ENCODE peak calls at places on chromosomes 6 and 20, in seven cellular contexts. One of them, this sample, is unnamed.

GRCh38 chr20:43558412-43559146 is at the start of gene SGK2:
- DNase-seq in PC-3: peak; percentile 76
- DNase-seq in fibroblast of pulmonary artery: peak; percentile 66
- DNase-seq in PC-9: peak; percentile 53
- DNase-seq in AG04449: no peak
- DNase-seq in body of pancreas: peak; percentile 93
- DNase-seq in GM23338: no peak
- DNase-seq in this sample: peak; percentile 45

GRCh38 chr20:8837396-8837795 is 231.5 kb upstream of the PLCB4 start:
- DNase-seq in PC-3: peak; percentile 35
- DNase-seq in fibroblast of pulmonary artery: peak; percentile 71
- DNase-seq in PC-9: no peak
- DNase-seq in AG04449: peak; percentile 79
- DNase-seq in body of pancreas: no peak
- DNase-seq in GM23338: no peak
- DNase-seq in this sample: no peak

GRCh38 chr6:155628315-155628714 is 172.7 kb upstream of the NOX3 start:
- DNase-seq in PC-3: no peak
- DNase-seq in fibroblast of pulmonary artery: no peak
- DNase-seq in PC-9: no peak
- DNase-seq in AG04449: no peak
- DNase-seq in body of pancreas: no peak
- DNase-seq in GM23338: no peak
- DNase-seq in this sample: no peak

GRCh38 chr6:135267085-135267484 is 86.0 kb downstream of the MYB start:
- DNase-seq in PC-3: no peak
- DNase-seq in fibroblast of pulmonary artery: no peak
- DNase-seq in PC-9: no peak
- DNase-seq in AG04449: no peak
- DNase-seq in body of pancreas: no peak
- DNase-seq in GM23338: no peak
- DNase-seq in this sample: no peak

GRCh38 chr6:77015350-77015749 is 447.9 kb downstream of the HTR1B start:
- DNase-seq in PC-3: no peak
- DNase-seq in fibroblast of pulmonary artery: peak; percentile 54
- DNase-seq in PC-9: no peak
- DNase-seq in AG04449: peak; percentile 21
- DNase-seq in body of pancreas: no peak
- DNase-seq in GM23338: no peak
- DNase-seq in this sample: peak; percentile 45

GRCh38 chr6:40807484-40807883 is 220.3 kb upstream of the LRFN2 start:
- DNase-seq in PC-3: peak; percentile 57
- DNase-seq in fibroblast of pulmonary artery: no peak
- DNase-seq in PC-9: no peak
- DNase-seq in AG04449: no peak
- DNase-seq in body of pancreas: no peak
- DNase-seq in GM23338: no peak
- DNase-seq in this sample: no peak

GRCh38 chr20:8997720-8998119 is 71.2 kb upstream of the PLCB4 start:
- DNase-seq in PC-3: no peak
- DNase-seq in fibroblast of pulmonary artery: no peak
- DNase-seq in PC-9: no peak
- DNase-seq in AG04449: no peak
- DNase-seq in body of pancreas: no peak
- DNase-seq in GM23338: peak; percentile 33
- DNase-seq in this sample: no peak

GRCh38 chr20:10864076-10864672 is 190.4 kb upstream of the JAG1 start:
- DNase-seq in PC-3: peak; percentile 92
- DNase-seq in fibroblast of pulmonary artery: peak; percentile 51
- DNase-seq in PC-9: peak; percentile 65
- DNase-seq in AG04449: no peak
- DNase-seq in body of pancreas: peak; percentile 77
- DNase-seq in GM23338: peak; percentile 32
- DNase-seq in this sample: no peak

GRCh38 chr6:4613381-4613780 is 162.8 kb upstream of the CDYL start:
- DNase-seq in PC-3: no peak
- DNase-seq in fibroblast of pulmonary artery: no peak
- DNase-seq in PC-9: no peak
- DNase-seq in AG04449: no peak
- DNase-seq in body of pancreas: no peak
- DNase-seq in GM23338: no peak
- DNase-seq in this sample: no peak

GRCh38 chr6:45571159-45571558 is 193.4 kb upstream of the SUPT3H start:
- DNase-seq in PC-3: no peak
- DNase-seq in fibroblast of pulmonary artery: no peak
- DNase-seq in PC-9: no peak
- DNase-seq in AG04449: no peak
- DNase-seq in body of pancreas: no peak
- DNase-seq in GM23338: no peak
- DNase-seq in this sample: no peak

GRCh38 chr6:123022980-123023379 is 26.9 kb downstream of the CLVS2 start:
- DNase-seq in PC-3: peak; percentile 3
- DNase-seq in fibroblast of pulmonary artery: peak; percentile 41
- DNase-seq in PC-9: no peak
- DNase-seq in AG04449: no peak
- DNase-seq in body of pancreas: no peak
- DNase-seq in GM23338: peak; percentile 60
- DNase-seq in this sample: peak; percentile 38

GRCh38 chr20:24148372-24148771 is 159.8 kb upstream of the GGTLC1 start:
- DNase-seq in PC-3: no peak
- DNase-seq in fibroblast of pulmonary artery: no peak
- DNase-seq in PC-9: no peak
- DNase-seq in AG04449: no peak
- DNase-seq in body of pancreas: peak; percentile 26
- DNase-seq in GM23338: no peak
- DNase-seq in this sample: no peak

GRCh38 chr6:43149260-43149659 is 21.8 kb upstream of the SRF start:
- DNase-seq in PC-3: peak; percentile 17
- DNase-seq in fibroblast of pulmonary artery: no peak
- DNase-seq in PC-9: no peak
- DNase-seq in AG04449: no peak
- DNase-seq in body of pancreas: no peak
- DNase-seq in GM23338: no peak
- DNase-seq in this sample: no peak

GRCh38 chr20:56348306-56348695 is 10.5 kb upstream of the FAM210B start:
- DNase-seq in PC-3: no peak
- DNase-seq in fibroblast of pulmonary artery: peak; percentile 23
- DNase-seq in PC-9: no peak
- DNase-seq in AG04449: no peak
- DNase-seq in body of pancreas: peak; percentile 81
- DNase-seq in GM23338: no peak
- DNase-seq in this sample: peak; percentile 32

GRCh38 chr6:14838041-14838596 is 407.8 kb upstream of the JARID2 start:
- DNase-seq in PC-3: no peak
- DNase-seq in fibroblast of pulmonary artery: no peak
- DNase-seq in PC-9: no peak
- DNase-seq in AG04449: no peak
- DNase-seq in body of pancreas: no peak
- DNase-seq in GM23338: no peak
- DNase-seq in this sample: no peak

GRCh38 chr6:109449064-109449788 is 6.3 kb downstream of the MICAL1 start:
- DNase-seq in PC-3: no peak
- DNase-seq in fibroblast of pulmonary artery: no peak
- DNase-seq in PC-9: no peak
- DNase-seq in AG04449: no peak
- DNase-seq in body of pancreas: no peak
- DNase-seq in GM23338: no peak
- DNase-seq in this sample: no peak

GRCh38 chr6:87722831-87723726 is 21.0 kb upstream of the AKIRIN2 start:
- DNase-seq in PC-3: peak; percentile 97
- DNase-seq in fibroblast of pulmonary artery: peak; percentile 95
- DNase-seq in PC-9: peak; percentile 91
- DNase-seq in AG04449: peak; percentile 72
- DNase-seq in body of pancreas: peak; percentile 91
- DNase-seq in GM23338: peak; percentile 84
- DNase-seq in this sample: peak; percentile 95

GRCh38 chr6:43773050-43773956 is 3.3 kb downstream of the VEGFA start:
- DNase-seq in PC-3: peak; percentile 76
- DNase-seq in fibroblast of pulmonary artery: peak; percentile 63
- DNase-seq in PC-9: peak; percentile 67
- DNase-seq in AG04449: no peak
- DNase-seq in body of pancreas: peak; percentile 84
- DNase-seq in GM23338: peak; percentile 80
- DNase-seq in this sample: peak; percentile 66

GRCh38 chr6:28635547-28636158 is 110.0 kb downstream of the GPX5 start:
- DNase-seq in PC-3: no peak
- DNase-seq in fibroblast of pulmonary artery: no peak
- DNase-seq in PC-9: no peak
- DNase-seq in AG04449: no peak
- DNase-seq in body of pancreas: no peak
- DNase-seq in GM23338: peak; percentile 60
- DNase-seq in this sample: no peak

GRCh38 chr6:8743146-8743745 is 307.9 kb upstream of the SLC35B3 start:
- DNase-seq in PC-3: no peak
- DNase-seq in fibroblast of pulmonary artery: no peak
- DNase-seq in PC-9: no peak
- DNase-seq in AG04449: no peak
- DNase-seq in body of pancreas: no peak
- DNase-seq in GM23338: no peak
- DNase-seq in this sample: no peak
- H3K4me3 ChIP-seq in PC-3: peak overlapping the region; percentile 39
- H3K4me3 ChIP-seq in fibroblast of pulmonary artery: no peak overlapping the region
- H3K4me3 ChIP-seq in PC-9: peak overlapping the region; percentile 48
- H3K4me3 ChIP-seq in AG04449: no peak overlapping the region
- H3K4me3 ChIP-seq in body of pancreas: no peak overlapping the region
- H3K4me3 ChIP-seq in GM23338: no peak overlapping the region
- H3K4me3 ChIP-seq in this sample: no peak overlapping the region

DNA sequence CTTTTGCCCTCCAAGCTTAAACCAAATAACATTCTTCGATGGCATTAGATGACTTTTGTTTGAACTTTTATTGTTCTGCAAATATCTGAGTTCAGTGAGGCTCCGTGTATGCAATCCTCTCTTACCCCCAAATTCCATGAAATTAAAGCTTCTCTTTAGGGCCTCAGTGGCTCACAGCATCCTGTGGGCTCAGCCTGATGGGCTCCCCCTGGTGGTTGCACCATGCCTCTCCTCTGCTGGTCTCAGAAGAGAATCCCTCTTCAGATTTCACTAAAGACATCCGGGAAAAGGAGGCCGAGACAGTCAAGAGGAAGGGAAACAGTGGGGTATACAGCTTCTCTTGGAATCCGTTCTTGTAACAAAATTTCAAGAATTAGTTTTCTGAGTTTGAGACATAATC is 331.6 kb upstream of the NT5E start:
- DNase-seq in PC-3: no peak
- DNase-seq in fibroblast of pulmonary artery: no peak
- DNase-seq in PC-9: no peak
- DNase-seq in AG04449: no peak
- DNase-seq in body of pancreas: no peak
- DNase-seq in GM23338: peak; percentile 50
- DNase-seq in this sample: no peak
- TF ChIP-seq CTCF in PC-3: peak; percentile 30
- TF ChIP-seq CTCF in fibroblast of pulmonary artery: peak; percentile 11
- TF ChIP-seq CTCF in PC-9: no peak
- TF ChIP-seq CTCF in AG04449: no peak
- TF ChIP-seq CTCF in body of pancreas: no peak
- TF ChIP-seq CTCF in GM23338: peak; percentile 62
- TF ChIP-seq CTCF in this sample: no peak

GRCh38 chr20:46666306-46666705 is 15.0 kb upstream of the SLC13A3 start:
- DNase-seq in PC-3: no peak
- DNase-seq in fibroblast of pulmonary artery: no peak
- DNase-seq in PC-9: no peak
- DNase-seq in AG04449: no peak
- DNase-seq in body of pancreas: no peak
- DNase-seq in GM23338: no peak
- DNase-seq in this sample: no peak

GRCh38 chr20:46670228-46670584 is 18.9 kb upstream of the SLC13A3 start:
- DNase-seq in PC-3: no peak
- DNase-seq in fibroblast of pulmonary artery: no peak
- DNase-seq in PC-9: no peak
- DNase-seq in AG04449: no peak
- DNase-seq in body of pancreas: no peak
- DNase-seq in GM23338: no peak
- DNase-seq in this sample: no peak

GRCh38 chr20:46663531-46663930 is 12.3 kb upstream of the SLC13A3 start:
- DNase-seq in PC-3: no peak
- DNase-seq in fibroblast of pulmonary artery: no peak
- DNase-seq in PC-9: no peak
- DNase-seq in AG04449: no peak
- DNase-seq in body of pancreas: no peak
- DNase-seq in GM23338: no peak
- DNase-seq in this sample: no peak

GRCh38 chr20:46665602-46666001 is 14.3 kb upstream of the SLC13A3 start:
- DNase-seq in PC-3: no peak
- DNase-seq in fibroblast of pulmonary artery: no peak
- DNase-seq in PC-9: no peak
- DNase-seq in AG04449: no peak
- DNase-seq in body of pancreas: no peak
- DNase-seq in GM23338: no peak
- DNase-seq in this sample: no peak

DNA sequence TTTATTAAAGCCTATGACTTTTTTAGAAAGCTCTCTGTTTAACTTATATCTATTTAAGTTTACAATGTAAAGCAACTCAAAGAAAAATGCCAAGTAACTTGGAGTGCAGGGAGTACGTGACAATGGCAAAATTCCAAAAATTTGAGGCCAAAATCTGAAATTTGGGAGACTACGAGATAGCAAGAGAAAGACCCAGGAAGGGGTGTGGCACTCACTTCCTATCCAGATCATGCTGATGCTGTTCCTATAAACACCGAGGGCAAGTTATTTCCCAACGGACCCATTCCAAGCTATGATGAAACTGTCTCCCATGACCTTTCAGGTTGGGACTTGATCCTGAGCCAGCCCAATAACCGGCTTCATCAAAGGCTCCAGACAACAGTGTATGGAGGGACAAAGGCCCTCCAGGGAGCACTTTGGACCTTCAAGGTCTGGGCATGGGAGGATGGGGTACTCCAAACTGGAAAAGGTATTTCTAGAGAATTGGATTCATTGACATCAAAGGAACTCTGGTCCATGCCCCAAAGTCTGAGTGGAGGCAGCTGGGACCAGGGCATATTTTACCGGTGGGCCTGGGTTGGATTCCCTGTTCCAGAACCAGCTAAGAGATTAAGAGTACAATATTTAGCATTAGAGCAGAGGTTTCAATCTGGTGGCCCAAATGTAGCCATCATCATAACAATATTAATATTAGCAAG is 15.7 kb upstream of the SLC13A3 start:
- DNase-seq in PC-3: no peak
- DNase-seq in fibroblast of pulmonary artery: no peak
- DNase-seq in PC-9: no peak
- DNase-seq in AG04449: no peak
- DNase-seq in body of pancreas: no peak
- DNase-seq in GM23338: no peak
- DNase-seq in this sample: no peak
- H3K4me3 ChIP-seq in PC-3: no peak overlapping the region
- H3K4me3 ChIP-seq in fibroblast of pulmonary artery: no peak overlapping the region
- H3K4me3 ChIP-seq in PC-9: no peak overlapping the region
- H3K4me3 ChIP-seq in AG04449: no peak overlapping the region
- H3K4me3 ChIP-seq in body of pancreas: no peak overlapping the region
- H3K4me3 ChIP-seq in GM23338: no peak overlapping the region
- H3K4me3 ChIP-seq in this sample: no peak overlapping the region

DNA sequence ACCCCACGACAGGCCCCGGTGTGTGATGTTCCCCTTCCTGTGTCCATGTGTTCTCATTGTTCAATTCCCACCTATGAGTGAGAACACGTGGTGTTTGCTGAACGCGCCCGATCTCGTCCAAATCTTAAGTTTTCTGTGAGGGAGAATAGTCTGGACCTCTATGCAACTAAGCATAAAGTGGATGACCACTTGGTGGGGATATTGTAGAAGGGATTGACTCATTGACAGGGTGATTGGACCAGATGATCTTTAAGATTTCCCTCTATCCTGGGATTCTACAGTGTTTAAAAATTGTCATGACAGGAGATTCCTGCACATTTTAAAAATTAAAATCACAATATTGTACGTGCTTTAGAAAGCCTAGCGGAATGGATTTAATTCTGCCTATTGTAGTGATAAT is 141.3 kb downstream of the TRMT11 start:
- DNase-seq in PC-3: peak; percentile 17
- DNase-seq in fibroblast of pulmonary artery: no peak
- DNase-seq in PC-9: no peak
- DNase-seq in AG04449: no peak
- DNase-seq in body of pancreas: no peak
- DNase-seq in GM23338: peak; percentile 34
- DNase-seq in this sample: no peak
- TF ChIP-seq CTCF in PC-3: peak; percentile 33
- TF ChIP-seq CTCF in fibroblast of pulmonary artery: no peak
- TF ChIP-seq CTCF in PC-9: peak; percentile 36
- TF ChIP-seq CTCF in AG04449: no peak
- TF ChIP-seq CTCF in body of pancreas: no peak
- TF ChIP-seq CTCF in GM23338: peak; percentile 62
- TF ChIP-seq CTCF in this sample: no peak